ENCODE peak calls at places on chromosomes 12 and 14, in five cellular contexts. H, Z, Q, X and E are unnamed samples.

GRCh38 chr14:102795060-102795925 is 18.0 kb downstream of the TRAF3 start:
- DNase-seq in H (no peak), Z (peak), Q (peak), X (no peak), E (no peak)

GRCh38 chr12:40632933-40633332 is 59.3 kb upstream of the CNTN1 start:
- DNase-seq in H (no peak), Z (no peak), Q (no peak), X (no peak), E (no peak)

GRCh38 chr12:113131556-113131955 is 4.0 kb downstream of the RASAL1 start:
- DNase-seq in H (no peak), Z (no peak), Q (peak), X (no peak), E (no peak)

GRCh38 chr14:24071144-24071697 is at the start of gene CPNE6:
- DNase-seq in H (no peak), Z (no peak), Q (peak), X (no peak), E (no peak)

GRCh38 chr12:102824218-102824835 is 92.7 kb downstream of the PAH start:
- DNase-seq in H (no peak), Z (no peak), Q (peak), X (no peak), E (peak)

GRCh38 chr14:104576607-104577332 is 2.8 kb upstream of the C14orf180 start:
- DNase-seq in H (no peak), Z (no peak), Q (no peak), X (no peak), E (no peak)

GRCh38 chr14:42001436-42001835 is 394.8 kb downstream of the LRFN5 start:
- DNase-seq in H (no peak), Z (no peak), Q (no peak), X (no peak), E (no peak)

GRCh38 chr14:105857223-105857815 is 330.9 kb downstream of the TMEM121 start:
- DNase-seq in H (peak), Z (no peak), Q (peak), X (no peak), E (no peak)

GRCh38 chr12:59780605-59781135 is 184.8 kb downstream of the SLC16A7 start:
- DNase-seq in H (no peak), Z (no peak), Q (no peak), X (no peak), E (no peak)

GRCh38 chr12:63917864-63918742 is 73.6 kb downstream of the SRGAP1 start:
- DNase-seq in H (no peak), Z (no peak), Q (no peak), X (no peak), E (peak)

GRCh38 chr12:120247621-120248030 is 17.9 kb downstream of the PXN start:
- DNase-seq in H (no peak), Z (no peak), Q (no peak), X (no peak), E (no peak)

GRCh38 chr14:30525833-30526232 is 33.1 kb upstream of the G2E3 start:
- DNase-seq in H (no peak), Z (no peak), Q (no peak), X (no peak), E (no peak)

GRCh38 chr14:30443368-30444007 is 115.5 kb upstream of the G2E3 start:
- DNase-seq in H (no peak), Z (no peak), Q (no peak), X (no peak), E (no peak)

GRCh38 chr12:25023808-25024207 is 74.9 kb upstream of the BCAT1 start:
- DNase-seq in H (no peak), Z (no peak), Q (no peak), X (no peak), E (no peak)

GRCh38 chr12:10722905-10723866 is at the start of gene YBX3:
- DNase-seq in H (peak), Z (peak), Q (peak), X (peak), E (peak)

GRCh38 chr12:94892544-94893267 is 110.8 kb downstream of the NDUFA12 start:
- DNase-seq in H (no peak), Z (no peak), Q (no peak), X (no peak), E (no peak)

GRCh38 chr14:58198086-58198485 is 1.9 kb upstream of the ACTR10 start:
- DNase-seq in H (no peak), Z (no peak), Q (no peak), X (no peak), E (no peak)

GRCh38 chr12:6829532-6830220 is 1.5 kb downstream of the P3H3 start:
- DNase-seq in H (no peak), Z (no peak), Q (no peak), X (no peak), E (no peak)

GRCh38 chr12:78275886-78276285 is 445.2 kb downstream of the NAV3 start:
- DNase-seq in H (no peak), Z (no peak), Q (no peak), X (no peak), E (no peak)

GRCh38 chr12:53757095-53757770 is 5.5 kb upstream of the CISTR start:
- DNase-seq in H (no peak), Z (peak), Q (peak), X (peak), E (peak)

GRCh38 chr14:56207626-56208297 is 89.6 kb downstream of the PELI2 start:
- DNase-seq in H (no peak), Z (no peak), Q (no peak), X (no peak), E (no peak)

GRCh38 chr14:69685217-69685616 is 73.8 kb downstream of the SUSD6 start:
- DNase-seq in H (no peak), Z (no peak), Q (no peak), X (no peak), E (no peak)

GRCh38 chr14:100622234-100622633 is 35.0 kb upstream of the BEGAIN start:
- DNase-seq in H (no peak), Z (no peak), Q (peak), X (no peak), E (no peak)

GRCh38 chr14:76599556-76599955 is 161.7 kb upstream of the VASH1 start:
- DNase-seq in H (no peak), Z (no peak), Q (no peak), X (no peak), E (no peak)

GRCh38 chr12:25264015-25264582 is 13.4 kb upstream of the KRAS start:
- DNase-seq in H (no peak), Z (no peak), Q (no peak), X (no peak), E (no peak)

GRCh38 chr12:988616-989015 is 2.4 kb upstream of the ERC1 start:
- DNase-seq in H (no peak), Z (no peak), Q (no peak), X (no peak), E (no peak)

GRCh38 chr12:108640802-108641445 is 7.2 kb upstream of the SELPLG start:
- DNase-seq in H (peak), Z (no peak), Q (peak), X (no peak), E (no peak)

GRCh38 chr12:64036414-64036813 is 185.7 kb downstream of the KICS2 start:
- DNase-seq in H (no peak), Z (no peak), Q (no peak), X (no peak), E (no peak)

GRCh38 chr12:55549302-55549701 is at the start of gene OR6C4:
- DNase-seq in H (no peak), Z (no peak), Q (no peak), X (no peak), E (no peak)

GRCh38 chr14:23248601-23249000 is 10.9 kb downstream of the RNF212B start:
- DNase-seq in H (no peak), Z (no peak), Q (no peak), X (no peak), E (no peak)

GRCh38 chr14:69002069-69002468 is 23.0 kb upstream of the ACTN1 start:
- DNase-seq in H (no peak), Z (peak), Q (no peak), X (no peak), E (no peak)

GRCh38 chr12:3046441-3047200 is 30.6 kb upstream of the TSPAN9 start:
- DNase-seq in H (no peak), Z (no peak), Q (peak), X (no peak), E (no peak)

GRCh38 chr14:52547526-52547925 is 4.8 kb downstream of the TXNDC16 start:
- DNase-seq in H (no peak), Z (no peak), Q (no peak), X (no peak), E (no peak)

GRCh38 chr12:10736460-10736859 is 13.3 kb upstream of the YBX3 start:
- DNase-seq in H (no peak), Z (no peak), Q (no peak), X (no peak), E (no peak)

DNA sequence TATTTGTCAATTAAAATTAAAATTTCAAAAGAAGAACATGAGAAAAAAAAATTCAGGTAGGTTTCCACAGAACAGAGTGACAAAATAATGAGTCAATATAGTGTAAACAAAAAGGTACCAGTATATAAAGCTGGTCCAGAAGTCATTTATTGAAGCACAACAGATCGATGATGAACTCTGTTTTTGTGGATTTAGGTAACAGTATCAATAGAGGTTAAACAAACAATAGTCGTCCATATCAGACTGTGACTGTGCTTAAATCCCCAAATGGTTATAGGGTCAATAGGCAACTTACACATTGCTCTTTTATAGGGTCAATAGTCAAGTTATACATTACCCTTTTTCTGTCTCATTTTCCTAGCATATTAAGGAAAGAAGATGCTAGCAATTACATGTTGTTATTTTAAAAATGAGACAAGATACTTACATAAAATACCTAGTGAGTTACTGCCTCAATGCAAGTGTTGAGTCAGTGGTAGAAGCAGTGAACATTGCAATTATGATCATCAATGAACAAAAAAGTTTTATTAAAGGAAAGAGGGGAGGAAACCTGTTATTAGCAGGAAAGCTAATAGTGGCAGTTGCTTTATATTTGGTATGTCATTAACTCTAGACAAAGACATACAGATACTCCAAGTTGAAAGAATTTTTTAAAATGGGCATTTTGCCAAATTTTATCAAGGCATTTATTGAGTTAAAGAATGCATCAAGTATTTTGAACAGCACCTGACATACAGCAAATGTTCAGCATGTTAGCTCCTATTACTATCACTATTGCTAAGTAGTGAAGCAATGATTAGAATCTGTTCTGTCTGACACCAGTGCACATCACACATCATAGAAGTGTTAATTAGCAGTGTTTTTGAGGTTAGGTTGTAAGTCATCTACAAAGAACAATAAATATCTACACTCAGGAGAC is 102.9 kb downstream of the CCER1 start:
- DNase-seq in H (no peak), Z (no peak), Q (no peak), X (no peak), E (no peak)
- H3K4me3 ChIP-seq in H (no peak), Z (no peak), Q (no peak), X (no peak), E (no peak)

GRCh38 chr14:49880267-49881064 is 12.4 kb upstream of the ARF6 start:
- DNase-seq in H (no peak), Z (no peak), Q (no peak), X (no peak), E (no peak)

GRCh38 chr14:49876563-49877127 is 16.2 kb upstream of the ARF6 start:
- DNase-seq in H (no peak), Z (no peak), Q (no peak), X (no peak), E (no peak)

GRCh38 chr14:49881296-49882006 is 11.4 kb upstream of the ARF6 start:
- DNase-seq in H (no peak), Z (no peak), Q (no peak), X (no peak), E (no peak)

GRCh38 chr14:49882826-49883694 is 9.8 kb upstream of the ARF6 start:
- DNase-seq in H (no peak), Z (no peak), Q (no peak), X (no peak), E (no peak)

DNA sequence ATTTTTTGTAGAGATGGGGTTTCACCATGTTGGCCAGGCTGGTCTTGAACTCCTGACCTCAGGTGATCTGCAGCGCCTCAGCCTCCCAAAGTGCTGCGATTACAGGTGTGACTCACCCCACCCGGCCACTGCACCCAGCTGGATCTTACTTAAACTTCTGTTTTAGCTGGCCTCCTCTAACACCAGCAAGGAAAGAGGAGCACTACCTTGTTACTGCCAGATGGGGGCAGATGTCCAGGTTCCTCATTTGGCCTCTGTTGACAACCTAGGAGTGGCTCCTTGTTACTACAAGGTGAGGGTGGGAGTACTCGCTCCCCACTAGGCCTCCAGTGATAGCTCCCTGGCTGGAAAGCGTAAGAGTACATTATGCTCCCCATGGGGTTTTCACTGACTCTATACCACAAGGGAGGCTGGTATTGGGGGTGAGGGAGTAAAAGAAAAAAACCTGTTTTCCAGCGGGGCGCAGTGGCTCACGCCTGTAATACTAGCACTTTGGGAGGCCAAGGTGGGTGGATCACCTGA is 13.1 kb upstream of the ARF6 start:
- DNase-seq in H (peak), Z (no peak), Q (peak), X (no peak), E (peak)
- TF ChIP-seq CTCF in H (no peak), Z (no peak), Q (peak), X (peak), E (peak)

DNA sequence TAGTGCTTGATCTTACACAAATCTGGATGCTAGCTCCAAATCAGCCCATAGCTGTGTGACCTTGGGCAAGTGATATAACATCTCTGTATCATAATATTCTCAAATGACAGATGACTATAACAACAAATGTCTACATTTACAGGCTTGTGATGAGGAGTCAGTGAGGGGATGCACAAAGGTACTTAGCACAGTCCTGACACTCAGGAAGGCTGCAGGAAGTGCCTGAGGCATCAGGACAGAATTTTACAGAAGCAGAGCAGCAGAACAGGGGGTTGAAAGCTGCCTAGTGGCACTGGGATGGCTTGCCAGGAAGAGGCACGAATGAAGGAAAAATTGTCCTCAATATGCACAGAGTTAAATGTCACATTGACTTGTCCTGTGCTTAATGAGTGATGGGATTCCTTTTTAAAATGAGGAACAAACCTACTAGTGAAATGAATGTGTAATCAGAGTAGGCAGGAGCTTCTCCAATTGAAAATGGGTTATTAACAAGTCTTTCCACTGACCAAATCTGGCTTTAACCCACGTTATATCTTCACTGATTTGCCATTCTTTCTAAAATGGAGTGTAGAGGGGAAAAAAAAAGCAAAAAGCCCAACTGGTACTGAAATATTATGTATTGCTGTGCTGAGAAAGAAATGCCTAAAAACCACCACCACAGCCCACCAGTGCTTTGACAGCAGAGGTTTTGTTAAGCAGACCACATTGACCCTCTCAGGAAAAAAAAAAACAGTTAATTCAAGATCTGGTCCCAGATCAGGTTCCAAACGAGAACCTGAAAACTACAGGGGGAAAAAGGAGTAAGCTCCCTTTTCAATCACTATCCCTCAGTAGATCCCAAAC is 11.6 kb downstream of the BTG1 start:
- DNase-seq in H (no peak), Z (no peak), Q (no peak), X (no peak), E (no peak)
- H3K4me3 ChIP-seq in H (peak), Z (no peak), Q (peak), X (peak), E (no peak)

DNA sequence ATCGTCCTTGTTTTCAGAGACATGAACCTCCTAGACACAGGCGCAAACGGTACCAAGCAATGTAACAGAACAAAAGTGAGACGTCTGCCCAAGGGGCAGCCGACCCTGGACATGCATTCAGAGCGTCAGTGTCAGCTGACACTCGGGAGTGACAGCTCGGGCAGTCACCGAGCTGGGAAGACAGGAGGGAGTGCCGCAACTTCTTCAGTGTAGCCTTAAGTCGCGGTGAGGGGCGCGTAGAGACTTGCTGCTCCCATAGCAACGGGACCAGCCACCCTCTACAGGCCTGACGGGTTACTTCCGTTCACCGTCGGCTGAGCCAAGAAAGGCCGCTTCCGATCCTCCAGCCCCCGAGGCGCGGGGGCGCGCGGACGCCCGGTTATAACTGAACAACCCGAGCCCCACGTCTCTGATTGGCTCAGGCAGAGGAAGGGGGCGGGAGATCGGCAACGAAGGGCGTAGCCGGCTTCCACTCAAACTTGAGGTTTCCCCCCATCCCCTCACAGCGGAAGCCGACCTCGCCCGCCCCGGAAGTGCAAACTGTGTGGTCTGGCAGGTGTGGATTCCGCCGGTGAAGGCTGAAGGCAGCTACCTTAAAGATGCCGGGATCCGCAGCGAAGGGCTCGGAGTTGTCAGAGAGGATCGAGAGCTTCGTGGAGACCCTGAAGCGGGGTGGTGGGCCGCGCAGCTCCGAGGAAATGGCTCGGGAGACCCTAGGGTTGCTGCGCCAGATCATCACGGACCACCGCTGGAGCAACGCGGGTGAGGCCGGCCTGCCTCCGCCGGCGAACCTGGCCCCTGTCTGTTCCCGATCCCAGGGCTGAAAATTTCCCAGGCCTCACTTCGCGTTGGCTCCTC is at the start of gene EIF2B2:
- DNase-seq in H (peak), Z (peak), Q (peak), X (peak), E (peak)
- TF ChIP-seq CTCF in H (no peak), Z (no peak), Q (no peak), X (no peak), E (no peak)

GRCh38 chr14:21536395-21537087 is 10.4 kb upstream of the SALL2 start:
- DNase-seq in H (no peak), Z (no peak), Q (no peak), X (no peak), E (no peak)
- H3K4me3 ChIP-seq in H (peak), Z (peak), Q (peak), X (no peak), E (no peak)

GRCh38 chr12:48972213-48973021 is 882 bp upstream of the WNT10B start:
- DNase-seq in H (no peak), Z (no peak), Q (no peak), X (no peak), E (no peak)
- TF ChIP-seq CTCF in H (no peak), Z (no peak), Q (no peak), X (no peak), E (peak)

GRCh38 chr12:124941170-124941527 is 26.7 kb upstream of the UBC start:
- DNase-seq in H (no peak), Z (no peak), Q (no peak), X (no peak), E (no peak)
- H3K4me3 ChIP-seq in H (peak), Z (no peak), Q (peak), X (peak), E (peak)

GRCh38 chr12:66589095-66589494 is 89.8 kb downstream of the GRIP1 start:
- DNase-seq in H (no peak), Z (no peak), Q (no peak), X (no peak), E (peak)
- TF ChIP-seq CTCF in H (no peak), Z (no peak), Q (no peak), X (no peak), E (no peak)